ENCODE peak calls at places on chromosomes 16 and 17, in eight cellular contexts. E is transverse colon, D is K562, F is HCT116, L is stomach, A is prostate gland, G is GM12891, M is vagina. Y is an unnamed sample.

GRCh38 chr16:11632455-11632921 is 35.8 kb upstream of the SNN start:
- DNase-seq in A (no peak), E (peak), G (no peak), F (no peak), D (no peak), L (no peak), M (no peak), Y (no peak)

GRCh38 chr17:16085066-16085699 is 85.6 kb downstream of the TTC19 start:
- DNase-seq in L (no peak), A (no peak), M (no peak), F (no peak), E (no peak), G (no peak), D (no peak), Y (no peak)

GRCh38 chr17:17206913-17207368 is 808 bp upstream of the PLD6 start:
- DNase-seq in G (no peak), A (no peak), F (no peak), E (no peak), D (no peak), M (no peak), L (no peak), Y (no peak)

GRCh38 chr17:81008140-81008539 is 16.5 kb downstream of the CHMP6 start:
- DNase-seq in M (no peak), E (no peak), L (no peak), G (no peak), A (no peak), F (no peak), D (no peak), Y (no peak)

GRCh38 chr16:54177857-54178490 is 108.6 kb downstream of the IRX3 start:
- DNase-seq in D (no peak), G (no peak), A (no peak), L (no peak), E (no peak), M (no peak), F (no peak), Y (no peak)

GRCh38 chr17:50308666-50309065 is 34.4 kb downstream of the TMEM92 start:
- DNase-seq in A (no peak), M (no peak), L (no peak), E (no peak), G (no peak), F (no peak), D (no peak), Y (no peak)

GRCh38 chr17:49987681-49988441 is 7.2 kb downstream of the DLX3 start:
- DNase-seq in A (peak), D (no peak), L (no peak), G (peak), M (no peak), E (no peak), F (no peak), Y (peak)

GRCh38 chr17:49016775-49017463 is 19.7 kb downstream of the IGF2BP1 start:
- DNase-seq in M (peak), D (no peak), G (no peak), E (peak), F (peak), A (peak), L (peak), Y (no peak)

GRCh38 chr16:86396918-86397317 is 113.4 kb upstream of the FOXF1 start:
- DNase-seq in L (no peak), G (no peak), M (no peak), D (no peak), E (peak), A (peak), F (peak), Y (no peak)

GRCh38 chr17:7951143-7951792 is 19.3 kb downstream of the CNTROB start:
- DNase-seq in D (no peak), M (no peak), A (no peak), G (peak), E (no peak), L (no peak), F (no peak), Y (no peak)

DNA sequence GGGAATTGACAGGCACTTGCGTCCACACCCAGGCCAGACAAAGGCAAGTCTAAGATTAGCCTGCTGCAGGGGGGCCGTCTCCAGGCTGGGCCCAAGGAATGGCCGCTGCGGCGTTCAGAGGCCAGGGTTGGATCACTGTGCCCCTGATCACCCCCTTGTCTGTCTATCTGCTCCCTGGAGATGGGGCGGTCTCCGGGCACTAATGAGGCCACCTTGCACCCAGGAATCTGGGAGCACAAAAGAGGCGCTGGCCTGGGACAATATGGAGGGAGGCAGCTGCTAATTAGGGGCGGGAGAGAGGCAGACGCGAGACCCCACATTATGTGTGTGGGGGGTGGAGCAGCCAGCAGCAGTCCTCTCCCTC is 227 bp upstream of the HCRT start:
- DNase-seq in D (no peak), F (no peak), L (no peak), E (no peak), G (no peak), A (no peak), M (no peak), Y (no peak)
- TF ChIP-seq POLR2AphosphoS5 in D (no peak), F (no peak), L (no peak), E (no peak), G (no peak), A (no peak), M (no peak), Y (no peak)

GRCh38 chr17:76643553-76644148 is at the start of gene ST6GALNAC1:
- DNase-seq in L (peak), E (peak), G (no peak), M (no peak), A (peak), F (no peak), D (peak), Y (no peak)
- TF ChIP-seq POLR2A in L (no peak), E (peak), G (no peak), M (no peak), A (peak), F (no peak), D (peak), Y (no peak)

GRCh38 chr17:75589919-75590303 is 2.3 kb downstream of the MYO15B start:
- DNase-seq in L (no peak), D (no peak), G (no peak), A (no peak), M (no peak), F (no peak), E (peak), Y (no peak)

GRCh38 chr17:75590314-75590761 is 2.7 kb downstream of the MYO15B start:
- DNase-seq in A (no peak), G (no peak), E (no peak), L (no peak), D (no peak), F (no peak), M (no peak), Y (no peak)

GRCh38 chr17:75588546-75589016 is 981 bp downstream of the MYO15B start:
- DNase-seq in F (no peak), M (no peak), D (no peak), A (peak), E (peak), G (no peak), L (peak), Y (no peak)

GRCh38 chr17:75587718-75588545 is at the start of gene MYO15B:
- DNase-seq in D (peak), A (no peak), M (no peak), F (no peak), G (peak), L (peak), E (peak), Y (no peak)

DNA sequence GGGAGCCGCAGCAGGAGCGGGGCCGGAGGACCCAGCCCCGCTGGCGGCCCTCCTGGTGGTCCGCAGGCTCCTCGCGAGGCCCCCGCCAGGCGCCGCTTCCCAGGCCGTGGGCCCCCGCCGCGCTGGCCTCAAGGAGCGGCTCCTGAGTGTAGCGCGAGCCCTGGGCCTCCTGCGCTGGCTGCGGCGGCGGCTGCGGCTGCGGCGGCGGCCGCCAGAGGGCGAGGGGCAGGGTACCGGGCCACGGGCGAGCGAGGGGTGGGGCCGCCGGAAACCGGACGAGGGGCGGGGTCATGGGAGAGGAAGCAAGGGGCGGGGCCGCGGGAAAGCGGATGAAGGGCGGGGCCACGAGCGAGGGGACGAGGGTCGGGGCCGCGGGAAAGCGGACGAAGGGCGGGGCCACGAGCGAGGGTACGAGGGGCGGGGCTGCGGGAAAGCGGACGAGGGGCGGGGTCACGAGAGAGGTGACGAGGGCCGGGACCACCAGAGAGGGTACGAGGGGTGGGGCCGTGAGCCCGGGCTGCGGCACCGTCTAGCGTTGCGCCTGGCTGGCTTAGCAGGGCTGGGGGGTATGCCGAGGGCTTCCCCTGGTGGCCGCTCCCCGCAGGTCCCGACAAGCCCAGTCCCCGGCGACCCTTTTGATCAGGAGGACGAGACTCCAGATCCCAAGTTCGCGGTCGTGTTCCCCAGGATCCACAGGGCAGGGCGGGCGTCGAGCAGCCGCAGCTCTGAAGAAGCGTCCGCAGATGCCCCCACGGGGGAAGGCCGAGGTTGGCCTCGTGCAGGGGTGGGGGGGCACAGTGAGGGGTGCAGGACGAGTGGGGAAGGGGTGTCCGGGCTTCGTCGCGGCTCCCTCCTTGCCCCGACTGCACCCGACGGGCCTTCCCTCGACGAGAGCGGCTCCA is 1.7 kb downstream of the MYO15B start:
- DNase-seq in G (peak), A (peak), M (no peak), D (peak), L (peak), E (peak), F (peak), Y (peak)
- TF ChIP-seq POLR2AphosphoS5 in G (no peak), A (no peak), M (no peak), D (no peak), L (peak), E (peak), F (peak), Y (no peak)

DNA sequence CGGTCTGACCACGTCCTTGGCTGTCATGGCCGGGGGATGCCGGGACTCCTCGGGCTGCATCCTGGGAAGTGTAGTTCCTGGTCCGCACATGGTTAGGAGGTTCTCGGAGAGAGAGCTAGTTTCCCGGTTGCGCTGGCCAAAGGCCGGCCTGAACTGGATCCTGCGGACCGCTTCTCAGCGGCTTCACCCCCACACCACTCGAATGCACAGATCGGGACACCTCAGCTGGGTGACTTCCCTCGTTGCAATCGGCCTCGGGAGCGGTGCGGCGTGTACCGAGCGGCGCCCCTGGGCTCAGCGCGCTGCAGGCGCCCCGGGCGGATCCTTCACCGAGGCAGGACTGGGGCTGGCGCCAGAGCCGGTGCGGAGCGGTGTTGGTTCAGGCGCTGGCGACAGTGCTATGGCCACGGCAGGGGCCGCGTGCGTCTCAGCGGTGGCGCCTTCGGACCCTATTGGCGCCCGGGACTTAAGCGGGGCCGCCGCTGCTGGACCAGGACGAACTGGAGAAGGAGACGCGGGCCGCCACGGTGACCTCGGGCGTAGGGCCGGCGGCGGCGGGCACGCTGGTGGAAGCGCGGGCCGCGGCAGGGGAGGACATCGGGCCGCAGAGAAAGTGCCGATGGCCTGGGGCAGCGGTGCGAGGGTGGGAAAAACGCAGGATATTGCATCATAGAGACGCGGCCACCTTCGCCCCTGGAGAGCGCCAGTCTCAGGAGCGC is 11.5 kb downstream of the ZNF629 start:
- DNase-seq in G (peak), D (peak), L (peak), F (peak), A (peak), E (peak), M (no peak), Y (peak)
- TF ChIP-seq POLR2A in G (no peak), D (peak), L (no peak), F (no peak), A (no peak), E (peak), M (no peak), Y (peak)

GRCh38 chr16:55503726-55504553 is 4.9 kb upstream of the LPCAT2 start:
- DNase-seq in M (no peak), E (no peak), F (no peak), A (no peak), D (no peak), G (no peak), L (no peak), Y (no peak)

GRCh38 chr16:55505333-55506015 is 3.4 kb upstream of the LPCAT2 start:
- DNase-seq in L (no peak), A (no peak), G (no peak), E (no peak), F (no peak), M (no peak), D (no peak), Y (no peak)

GRCh38 chr16:55499951-55500350 is 8.9 kb upstream of the LPCAT2 start:
- DNase-seq in G (no peak), D (peak), L (no peak), F (peak), M (peak), A (no peak), E (no peak), Y (no peak)

GRCh38 chr16:55501549-55502322 is 7.1 kb upstream of the LPCAT2 start:
- DNase-seq in G (no peak), E (peak), F (no peak), D (peak), L (no peak), M (no peak), A (no peak), Y (no peak)

GRCh38 chr16:55502801-55503366 is 6.0 kb upstream of the LPCAT2 start:
- DNase-seq in G (no peak), M (no peak), A (peak), E (peak), F (peak), D (no peak), L (peak), Y (no peak)
- TF ChIP-seq POLR2AphosphoS5 in G (no peak), M (peak), A (peak), E (peak), F (no peak), D (no peak), L (peak), Y (no peak)

DNA sequence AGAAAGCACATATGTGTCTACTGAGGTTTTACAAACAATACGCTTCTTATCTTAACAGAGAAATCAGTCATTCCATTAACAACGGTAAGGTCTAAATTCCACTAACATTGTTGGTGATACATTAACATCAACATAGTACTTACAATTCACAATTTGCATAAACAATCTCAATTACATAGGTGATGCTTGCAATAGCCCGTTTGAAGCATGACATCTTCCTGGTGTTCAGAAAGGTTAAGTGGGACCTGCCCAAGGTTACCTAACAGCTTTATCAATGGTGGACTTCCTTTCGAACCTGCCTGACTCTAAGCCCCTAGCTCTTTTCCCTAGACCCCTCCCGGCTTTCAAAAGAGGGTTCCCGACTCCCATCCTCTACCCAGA is 699 bp downstream of the FAM222B start:
- DNase-seq in G (no peak), M (no peak), D (peak), L (no peak), F (no peak), A (no peak), E (no peak), Y (no peak)
- TF ChIP-seq POLR2A in G (no peak), M (no peak), D (no peak), L (no peak), F (no peak), A (no peak), E (no peak), Y (no peak)

GRCh38 chr17:34242976-34243731 is 11.9 kb upstream of the CCL2 start:
- DNase-seq in G (no peak), E (no peak), A (no peak), F (no peak), M (no peak), L (no peak), D (no peak), Y (no peak)

GRCh38 chr17:34242553-34242952 is 12.5 kb upstream of the CCL2 start:
- DNase-seq in M (peak), A (no peak), G (no peak), D (no peak), F (no peak), E (no peak), L (no peak), Y (no peak)

GRCh38 chr17:34243732-34244299 is 11.3 kb upstream of the CCL2 start:
- DNase-seq in L (no peak), E (no peak), G (no peak), A (no peak), F (no peak), D (no peak), M (peak), Y (no peak)

GRCh38 chr17:34237458-34237857 is 17.6 kb upstream of the CCL2 start:
- DNase-seq in F (no peak), G (no peak), E (no peak), D (no peak), L (no peak), A (no peak), M (no peak), Y (no peak)

GRCh38 chr17:34241062-34241461 is 14.0 kb upstream of the CCL2 start:
- DNase-seq in G (no peak), D (no peak), A (no peak), M (peak), F (no peak), E (peak), L (peak), Y (no peak)
- TF ChIP-seq POLR2AphosphoS5 in G (no peak), D (no peak), A (no peak), M (peak), F (no peak), E (no peak), L (no peak), Y (no peak)

GRCh38 chr17:27294689-27295630 is 1.0 kb downstream of the WSB1 start:
- DNase-seq in D (peak), E (peak), M (no peak), L (peak), F (peak), G (peak), A (peak), Y (peak)
- TF ChIP-seq POLR2A in D (no peak), E (peak), M (peak), L (no peak), F (no peak), G (no peak), A (peak), Y (no peak)

GRCh38 chr17:1362964-1363363 is 37.1 kb downstream of the YWHAE start:
- DNase-seq in M (no peak), F (no peak), A (no peak), L (no peak), E (peak), G (peak), D (no peak), Y (peak)
- TF ChIP-seq POLR2AphosphoS5 in M (no peak), F (no peak), A (no peak), L (no peak), E (no peak), G (no peak), D (no peak), Y (no peak)

GRCh38 chr17:60900688-60901087 is 223.0 kb downstream of the BCAS3 start:
- DNase-seq in A (no peak), E (no peak), M (no peak), D (no peak), G (no peak), L (no peak), F (no peak), Y (no peak)
- TF ChIP-seq POLR2A in A (no peak), E (no peak), M (no peak), D (no peak), G (no peak), L (no peak), F (no peak), Y (no peak)